ENCODE peak calls at places on chromosomes 16 and 17, in seven cellular contexts. One of them, this sample, is unnamed.

GRCh38 chr16:1668612-1669319 is 9.3 kb upstream of the JPT2 start:
- DNase-seq in IMR-90: no peak
- DNase-seq in H9: no peak
- DNase-seq in neuronal stem cell: no peak
- DNase-seq in trophoblast cell: peak
- DNase-seq in mesendoderm: no peak
- DNase-seq in mesenchymal stem cell: no peak
- DNase-seq in this sample: no peak

GRCh38 chr17:81115749-81116464 is 49.4 kb upstream of the PVALEF start:
- DNase-seq in mesendoderm: no peak
- DNase-seq in H9: no peak
- DNase-seq in mesenchymal stem cell: no peak
- DNase-seq in neuronal stem cell: no peak
- DNase-seq in trophoblast cell: no peak
- DNase-seq in IMR-90: no peak
- DNase-seq in this sample: no peak

GRCh38 chr17:9432121-9432866 is 143.3 kb downstream of the STX8 start:
- DNase-seq in IMR-90: peak
- DNase-seq in mesendoderm: no peak
- DNase-seq in neuronal stem cell: no peak
- DNase-seq in mesenchymal stem cell: peak
- DNase-seq in H9: no peak
- DNase-seq in trophoblast cell: peak
- DNase-seq in this sample: no peak

GRCh38 chr16:85733155-85733838 is 17.6 kb downstream of the C16orf74 start:
- DNase-seq in IMR-90: no peak
- DNase-seq in trophoblast cell: peak
- DNase-seq in mesendoderm: no peak
- DNase-seq in neuronal stem cell: no peak
- DNase-seq in H9: no peak
- DNase-seq in mesenchymal stem cell: peak
- DNase-seq in this sample: no peak

GRCh38 chr17:37789166-37789565 is 44.3 kb upstream of the HNF1B start:
- DNase-seq in H9: no peak
- DNase-seq in mesenchymal stem cell: no peak
- DNase-seq in IMR-90: no peak
- DNase-seq in trophoblast cell: no peak
- DNase-seq in mesendoderm: no peak
- DNase-seq in neuronal stem cell: no peak
- DNase-seq in this sample: no peak

GRCh38 chr17:63919311-63919723 is 678 bp upstream of the GH1 start:
- DNase-seq in IMR-90: peak
- DNase-seq in H9: peak
- DNase-seq in mesenchymal stem cell: peak
- DNase-seq in mesendoderm: peak
- DNase-seq in trophoblast cell: peak
- DNase-seq in neuronal stem cell: peak
- DNase-seq in this sample: peak

GRCh38 chr17:49699967-49700575 is 7.7 kb downstream of the SLC35B1 start:
- DNase-seq in mesenchymal stem cell: no peak
- DNase-seq in trophoblast cell: no peak
- DNase-seq in IMR-90: no peak
- DNase-seq in H9: no peak
- DNase-seq in neuronal stem cell: no peak
- DNase-seq in mesendoderm: no peak
- DNase-seq in this sample: no peak

GRCh38 chr17:50170662-50171370 is 5.0 kb downstream of the SGCA start:
- DNase-seq in trophoblast cell: no peak
- DNase-seq in H9: no peak
- DNase-seq in mesenchymal stem cell: no peak
- DNase-seq in mesendoderm: no peak
- DNase-seq in IMR-90: no peak
- DNase-seq in neuronal stem cell: no peak
- DNase-seq in this sample: no peak

GRCh38 chr16:86953631-86954465 is 363.3 kb downstream of the C16orf95 start:
- DNase-seq in H9: peak
- DNase-seq in IMR-90: no peak
- DNase-seq in mesenchymal stem cell: peak
- DNase-seq in mesendoderm: peak
- DNase-seq in trophoblast cell: no peak
- DNase-seq in neuronal stem cell: no peak
- DNase-seq in this sample: no peak

GRCh38 chr17:35889818-35890773 is 9.9 kb upstream of the CCL5 start:
- DNase-seq in mesenchymal stem cell: peak
- DNase-seq in neuronal stem cell: no peak
- DNase-seq in IMR-90: peak
- DNase-seq in H9: no peak
- DNase-seq in mesendoderm: no peak
- DNase-seq in trophoblast cell: peak
- DNase-seq in this sample: no peak

GRCh38 chr17:40343126-40344119 is 21.1 kb downstream of the GJD3 start:
- DNase-seq in IMR-90: no peak
- DNase-seq in mesendoderm: no peak
- DNase-seq in mesenchymal stem cell: no peak
- DNase-seq in H9: no peak
- DNase-seq in neuronal stem cell: no peak
- DNase-seq in trophoblast cell: peak
- DNase-seq in this sample: no peak

GRCh38 chr17:44820631-44821196 is 9.4 kb downstream of the GJC1 start:
- DNase-seq in mesenchymal stem cell: peak
- DNase-seq in trophoblast cell: peak
- DNase-seq in IMR-90: peak
- DNase-seq in H9: no peak
- DNase-seq in neuronal stem cell: no peak
- DNase-seq in mesendoderm: peak
- DNase-seq in this sample: no peak

GRCh38 chr17:20157078-20157360 is 147.9 kb downstream of the SPECC1 start:
- DNase-seq in trophoblast cell: no peak
- DNase-seq in H9: no peak
- DNase-seq in neuronal stem cell: no peak
- DNase-seq in mesendoderm: no peak
- DNase-seq in IMR-90: no peak
- DNase-seq in mesenchymal stem cell: no peak
- DNase-seq in this sample: no peak

GRCh38 chr17:79126139-79126538 is 51.5 kb downstream of the ENGASE start:
- DNase-seq in neuronal stem cell: no peak
- DNase-seq in IMR-90: no peak
- DNase-seq in mesenchymal stem cell: no peak
- DNase-seq in H9: peak
- DNase-seq in mesendoderm: peak
- DNase-seq in trophoblast cell: no peak
- DNase-seq in this sample: no peak

GRCh38 chr16:82152641-82153094 is 17.4 kb downstream of the MPHOSPH6 start:
- DNase-seq in IMR-90: peak
- DNase-seq in mesendoderm: peak
- DNase-seq in neuronal stem cell: no peak
- DNase-seq in H9: no peak
- DNase-seq in mesenchymal stem cell: peak
- DNase-seq in trophoblast cell: no peak
- DNase-seq in this sample: no peak

GRCh38 chr16:82633964-82634600 is 7.3 kb downstream of the CDH13 start:
- DNase-seq in trophoblast cell: no peak
- DNase-seq in H9: no peak
- DNase-seq in mesenchymal stem cell: peak
- DNase-seq in IMR-90: peak
- DNase-seq in mesendoderm: peak
- DNase-seq in neuronal stem cell: no peak
- DNase-seq in this sample: no peak

GRCh38 chr16:62225675-62226074 is 189.4 kb upstream of the CDH8 start:
- DNase-seq in H9: peak
- DNase-seq in IMR-90: no peak
- DNase-seq in trophoblast cell: peak
- DNase-seq in mesendoderm: peak
- DNase-seq in neuronal stem cell: peak
- DNase-seq in mesenchymal stem cell: peak
- DNase-seq in this sample: peak

GRCh38 chr17:4340914-4341615 is 25.4 kb downstream of the UBE2G1 start:
- DNase-seq in IMR-90: peak
- DNase-seq in mesendoderm: no peak
- DNase-seq in neuronal stem cell: no peak
- DNase-seq in trophoblast cell: no peak
- DNase-seq in mesenchymal stem cell: no peak
- DNase-seq in H9: no peak
- DNase-seq in this sample: no peak

GRCh38 chr16:46920402-46921068 is 36.4 kb downstream of the GPT2 start:
- DNase-seq in trophoblast cell: peak
- DNase-seq in neuronal stem cell: no peak
- DNase-seq in mesenchymal stem cell: no peak
- DNase-seq in mesendoderm: no peak
- DNase-seq in H9: no peak
- DNase-seq in IMR-90: no peak
- DNase-seq in this sample: no peak

GRCh38 chr17:15341385-15341849 is at the start of gene TEKT3:
- DNase-seq in mesendoderm: peak
- DNase-seq in mesenchymal stem cell: peak
- DNase-seq in IMR-90: peak
- DNase-seq in trophoblast cell: peak
- DNase-seq in neuronal stem cell: peak
- DNase-seq in H9: peak
- DNase-seq in this sample: peak

GRCh38 chr16:27430923-27431484 is 29.0 kb downstream of the IL21R start:
- DNase-seq in mesenchymal stem cell: peak
- DNase-seq in mesendoderm: peak
- DNase-seq in neuronal stem cell: no peak
- DNase-seq in trophoblast cell: peak
- DNase-seq in H9: peak
- DNase-seq in IMR-90: peak
- DNase-seq in this sample: no peak

GRCh38 chr17:32941419-32942032 is 13.6 kb downstream of the TMEM98 start:
- DNase-seq in trophoblast cell: peak
- DNase-seq in mesendoderm: no peak
- DNase-seq in mesenchymal stem cell: no peak
- DNase-seq in IMR-90: no peak
- DNase-seq in neuronal stem cell: no peak
- DNase-seq in H9: no peak
- DNase-seq in this sample: no peak

GRCh38 chr16:84327926-84328505 is 33.3 kb downstream of the WFDC1 start:
- DNase-seq in IMR-90: no peak
- DNase-seq in trophoblast cell: no peak
- DNase-seq in mesenchymal stem cell: no peak
- DNase-seq in neuronal stem cell: no peak
- DNase-seq in H9: no peak
- DNase-seq in mesendoderm: no peak
- DNase-seq in this sample: no peak

GRCh38 chr16:82936941-82937551 is 310.3 kb downstream of the CDH13 start:
- DNase-seq in mesenchymal stem cell: peak
- DNase-seq in mesendoderm: peak
- DNase-seq in H9: no peak
- DNase-seq in neuronal stem cell: no peak
- DNase-seq in trophoblast cell: no peak
- DNase-seq in IMR-90: peak
- DNase-seq in this sample: no peak

GRCh38 chr17:75693500-75694481 is 26.7 kb downstream of the SAP30BP start:
- DNase-seq in mesenchymal stem cell: peak
- DNase-seq in mesendoderm: peak
- DNase-seq in trophoblast cell: no peak
- DNase-seq in H9: peak
- DNase-seq in neuronal stem cell: peak
- DNase-seq in IMR-90: peak
- DNase-seq in this sample: no peak
- H3K9ac ChIP-seq in mesenchymal stem cell: no peak
- H3K9ac ChIP-seq in mesendoderm: no peak
- H3K9ac ChIP-seq in trophoblast cell: peak
- H3K9ac ChIP-seq in H9: no peak
- H3K9ac ChIP-seq in neuronal stem cell: no peak
- H3K9ac ChIP-seq in IMR-90: no peak
- H3K9ac ChIP-seq in this sample: no peak

GRCh38 chr17:562174-562573 is 152.5 kb downstream of the VPS53 start:
- DNase-seq in neuronal stem cell: no peak
- DNase-seq in IMR-90: no peak
- DNase-seq in mesenchymal stem cell: peak
- DNase-seq in H9: no peak
- DNase-seq in mesendoderm: no peak
- DNase-seq in trophoblast cell: no peak
- DNase-seq in this sample: no peak

GRCh38 chr17:563646-564045 is 151.0 kb downstream of the VPS53 start:
- DNase-seq in mesendoderm: no peak
- DNase-seq in neuronal stem cell: no peak
- DNase-seq in H9: no peak
- DNase-seq in mesenchymal stem cell: no peak
- DNase-seq in IMR-90: no peak
- DNase-seq in trophoblast cell: no peak
- DNase-seq in this sample: no peak

GRCh38 chr17:561118-561517 is 153.5 kb downstream of the VPS53 start:
- DNase-seq in neuronal stem cell: no peak
- DNase-seq in mesenchymal stem cell: peak
- DNase-seq in mesendoderm: no peak
- DNase-seq in H9: no peak
- DNase-seq in trophoblast cell: no peak
- DNase-seq in IMR-90: peak
- DNase-seq in this sample: no peak

GRCh38 chr17:564526-564925 is 150.1 kb downstream of the VPS53 start:
- DNase-seq in trophoblast cell: peak
- DNase-seq in neuronal stem cell: no peak
- DNase-seq in mesenchymal stem cell: no peak
- DNase-seq in H9: no peak
- DNase-seq in IMR-90: no peak
- DNase-seq in mesendoderm: no peak
- DNase-seq in this sample: no peak

GRCh38 chr17:565506-565905 is 149.1 kb downstream of the VPS53 start:
- DNase-seq in mesendoderm: peak
- DNase-seq in trophoblast cell: peak
- DNase-seq in mesenchymal stem cell: no peak
- DNase-seq in IMR-90: no peak
- DNase-seq in H9: peak
- DNase-seq in neuronal stem cell: no peak
- DNase-seq in this sample: no peak
- H3K4ac ChIP-seq in mesendoderm: no peak
- H3K4ac ChIP-seq in trophoblast cell: no peak
- H3K4ac ChIP-seq in mesenchymal stem cell: no peak
- H3K4ac ChIP-seq in IMR-90: no peak
- H3K4ac ChIP-seq in H9: no peak
- H3K4ac ChIP-seq in neuronal stem cell: peak
- H3K4ac ChIP-seq in this sample: no peak

GRCh38 chr16:67766281-67766680 is 40.1 kb downstream of the RANBP10 start:
- DNase-seq in trophoblast cell: no peak
- DNase-seq in mesenchymal stem cell: no peak
- DNase-seq in mesendoderm: no peak
- DNase-seq in neuronal stem cell: no peak
- DNase-seq in IMR-90: peak
- DNase-seq in H9: no peak
- DNase-seq in this sample: no peak
- H3K9ac ChIP-seq in trophoblast cell: no peak
- H3K9ac ChIP-seq in mesenchymal stem cell: no peak
- H3K9ac ChIP-seq in mesendoderm: no peak
- H3K9ac ChIP-seq in neuronal stem cell: no peak
- H3K9ac ChIP-seq in IMR-90: no peak
- H3K9ac ChIP-seq in H9: no peak
- H3K9ac ChIP-seq in this sample: no peak

GRCh38 chr16:48870141-48870540 is 260.2 kb upstream of the N4BP1 start:
- DNase-seq in mesenchymal stem cell: no peak
- DNase-seq in trophoblast cell: no peak
- DNase-seq in IMR-90: no peak
- DNase-seq in mesendoderm: no peak
- DNase-seq in neuronal stem cell: no peak
- DNase-seq in H9: no peak
- DNase-seq in this sample: no peak
- H3K4ac ChIP-seq in mesenchymal stem cell: no peak
- H3K4ac ChIP-seq in trophoblast cell: no peak
- H3K4ac ChIP-seq in IMR-90: no peak
- H3K4ac ChIP-seq in mesendoderm: no peak
- H3K4ac ChIP-seq in neuronal stem cell: no peak
- H3K4ac ChIP-seq in H9: no peak
- H3K4ac ChIP-seq in this sample: no peak

This sample was measured in H1.